ENCODE peak calls at places on chromosome 11, in nine cellular contexts. H is SK-N-SH, S is left ventricle myocardium inferior, Y is neural progenitor cell, Z is cardiac fibroblast, I is mucosa of descending colon, N is A549, D is fibroblast of the aortic adventitia, A is coronary artery. M is an unnamed sample.

GRCh38 chr11:77473001-77473800 is 693 bp downstream of the PAK1 start:
- DNase-seq in Z (no peak), I (peak; percentile 71), Y (peak; percentile 75), A (no peak), H (peak; percentile 78), N (peak; percentile 31), S (peak; percentile 38), D (no peak), M (no peak)

GRCh38 chr11:116533186-116533825 is 239.5 kb downstream of the BUD13 start:
- DNase-seq in S (no peak), N (no peak), I (no peak), Y (peak; percentile 78), D (no peak), A (peak; percentile 65), Z (no peak), H (peak; percentile 87), M (no peak)

GRCh38 chr11:27443746-27444465 is 28.7 kb downstream of the LGR4 start:
- DNase-seq in H (no peak), Z (no peak), I (no peak), S (no peak), Y (peak; percentile 90), A (no peak), N (no peak), D (no peak), M (no peak)

GRCh38 chr11:8363924-8364323 is 100.2 kb upstream of the LMO1 start:
- DNase-seq in N (no peak), H (no peak), Y (no peak), I (no peak), D (peak; percentile 11), Z (peak; percentile 13), S (no peak), A (no peak), M (no peak)

GRCh38 chr11:57597971-57598830 is 716 bp downstream of the SERPING1 start:
- DNase-seq in S (peak; percentile 86), D (peak; percentile 63), Y (peak; percentile 98), N (no peak), H (peak; percentile 90), I (peak; percentile 45), Z (peak; percentile 65), A (peak; percentile 94), M (peak; percentile 76)

GRCh38 chr11:4539603-4540219 is 5.3 kb upstream of the OR52M1 start:
- DNase-seq in N (peak; percentile 43), H (peak; percentile 18), Y (peak; percentile 63), S (peak; percentile 21), D (peak; percentile 49), A (no peak), I (peak; percentile 67), Z (peak; percentile 55), M (peak; percentile 34)

GRCh38 chr11:15714641-15715399 is 600.1 kb downstream of the INSC start:
- DNase-seq in A (no peak), D (no peak), N (no peak), Y (no peak), S (no peak), H (no peak), I (no peak), Z (no peak), M (peak; percentile 34)

GRCh38 chr11:1637628-1638027 is 8.1 kb downstream of the KRTAP5-5 start:
- DNase-seq in H (no peak), Y (no peak), N (no peak), I (no peak), D (no peak), S (no peak), Z (no peak), A (no peak), M (no peak)

GRCh38 chr11:4095509-4096230 is 1.1 kb downstream of the RRM1 start:
- DNase-seq in A (no peak), S (no peak), Y (no peak), I (no peak), H (peak; percentile 27), N (peak; percentile 21), D (peak; percentile 65), Z (peak; percentile 87), M (peak; percentile 69)

GRCh38 chr11:125402436-125402835 is 93.6 kb downstream of the FEZ1 start:
- DNase-seq in N (no peak), I (no peak), Y (no peak), H (no peak), Z (peak; percentile 36), D (peak; percentile 83), S (no peak), A (no peak), M (peak; percentile 49)

GRCh38 chr11:3674189-3674588 is 3.0 kb upstream of the CHRNA10 start:
- DNase-seq in S (no peak), A (no peak), Y (peak; percentile 10), N (no peak), Z (peak; percentile 69), H (no peak), D (peak; percentile 27), I (no peak), M (peak; percentile 11)

GRCh38 chr11:117950320-117950719 is 21.1 kb upstream of the TMPRSS13 start:
- DNase-seq in Y (no peak), H (no peak), N (no peak), D (no peak), S (no peak), I (peak; percentile 50), A (no peak), Z (peak; percentile 5), M (no peak)

GRCh38 chr11:65424200-65425104 is 1.9 kb downstream of the NEAT1 start:
- DNase-seq in Z (peak; percentile 59), N (no peak), D (peak; percentile 82), Y (no peak), H (no peak), S (peak; percentile 50), A (peak; percentile 75), I (peak; percentile 65), M (peak; percentile 55)

GRCh38 chr11:28606930-28607329 is 498.7 kb downstream of the METTL15 start:
- DNase-seq in D (no peak), H (no peak), Y (no peak), I (no peak), N (no peak), Z (peak; percentile 38), A (no peak), S (no peak), M (peak; percentile 42)

GRCh38 chr11:58622344-58622743 is at the start of gene CNTF:
- DNase-seq in S (no peak), Z (peak; percentile 28), H (no peak), D (no peak), A (no peak), N (no peak), Y (no peak), I (no peak), M (no peak)

GRCh38 chr11:10725114-10725906 is 25.7 kb upstream of the CTR9 start:
- DNase-seq in S (no peak), H (no peak), N (no peak), D (peak; percentile 73), Z (peak; percentile 92), I (no peak), A (no peak), Y (no peak), M (peak; percentile 52)

GRCh38 chr11:11192541-11192940 is 160.5 kb downstream of the CSNK2A3 start:
- DNase-seq in I (no peak), D (no peak), H (no peak), Y (no peak), N (no peak), S (no peak), Z (no peak), A (no peak), M (no peak)

GRCh38 chr11:64234840-64235379 is 526 bp downstream of the VEGFB start:
- DNase-seq in S (peak; percentile 57), Y (peak; percentile 64), Z (no peak), H (peak; percentile 79), I (peak; percentile 75), D (no peak), N (no peak), A (no peak), M (no peak)

GRCh38 chr11:72759468-72759867 is 7.3 kb upstream of the ARAP1 start:
- DNase-seq in H (no peak), N (no peak), I (no peak), S (no peak), Y (no peak), A (no peak), D (no peak), Z (no peak), M (no peak)

DNA sequence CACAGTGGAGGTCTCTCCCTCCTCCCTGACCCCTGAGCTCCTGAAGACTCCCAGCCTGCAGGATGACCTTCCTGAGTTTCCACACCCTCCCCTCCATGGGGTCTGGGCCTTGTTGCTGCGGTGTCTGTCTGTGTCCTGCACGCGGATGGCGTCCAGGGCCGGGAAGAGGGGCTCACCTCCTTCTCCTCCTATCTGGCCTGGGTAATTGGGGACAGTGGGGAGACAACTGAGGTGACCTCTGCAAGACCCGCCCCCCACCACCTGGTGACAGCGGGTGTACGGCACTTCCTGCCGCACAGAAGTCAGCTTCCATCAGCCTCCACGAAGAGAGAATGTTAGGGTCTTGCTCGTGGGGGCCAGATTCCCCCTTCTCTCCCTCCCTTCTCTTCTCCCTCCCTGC is 31.7 kb downstream of the LINC01488 start:
- DNase-seq in S (no peak), I (no peak), Y (no peak), D (no peak), H (no peak), N (no peak), A (no peak), Z (no peak), M (no peak)
- H3K4me3 ChIP-seq in S (no peak overlapping the region), I (no peak overlapping the region), Y (no peak overlapping the region), D (no peak overlapping the region), H (no peak overlapping the region), N (no peak overlapping the region), A (no peak overlapping the region), Z (no peak overlapping the region), M (no peak overlapping the region)

GRCh38 chr11:34890089-34890488 is 26.1 kb downstream of the APIP start:
- DNase-seq in N (no peak), Y (no peak), S (no peak), D (peak; percentile 9), H (no peak), I (no peak), A (no peak), Z (peak; percentile 23), M (no peak)
- TF ChIP-seq CTCF in N (peak; percentile 55), Y (peak; percentile 44), S (peak; percentile 19), D (peak; percentile 35), H (peak; percentile 49), I (peak; percentile 16), A (no peak), Z (peak; percentile 46), M (peak; percentile 42)

DNA sequence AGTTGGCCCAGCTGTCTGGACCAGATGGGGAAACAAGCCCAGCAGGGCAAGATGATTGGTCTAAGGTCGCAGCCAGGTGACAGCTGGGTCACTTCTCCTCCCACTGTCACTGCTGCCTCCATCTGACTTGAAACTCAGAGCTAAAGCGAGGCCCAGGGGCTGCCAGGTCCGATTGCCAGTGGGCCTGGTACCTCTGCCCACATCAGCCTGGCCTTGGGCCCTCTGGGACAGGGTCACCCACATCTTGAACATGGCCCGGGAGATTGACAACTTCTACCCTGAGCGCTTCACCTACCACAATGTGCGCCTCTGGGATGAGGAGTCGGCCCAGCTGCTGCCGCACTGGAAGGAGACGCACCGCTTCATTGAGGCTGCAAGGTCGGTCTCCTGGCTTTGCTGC is 5.8 kb downstream of the SSH3 start:
- DNase-seq in N (no peak), S (no peak), H (no peak), Y (no peak), I (no peak), A (no peak), Z (no peak), D (no peak), M (no peak)
- H3K4me3 ChIP-seq in N (no peak overlapping the region), S (no peak overlapping the region), H (no peak overlapping the region), Y (no peak overlapping the region), I (no peak overlapping the region), A (no peak overlapping the region), Z (no peak overlapping the region), D (no peak overlapping the region), M (no peak overlapping the region)

DNA sequence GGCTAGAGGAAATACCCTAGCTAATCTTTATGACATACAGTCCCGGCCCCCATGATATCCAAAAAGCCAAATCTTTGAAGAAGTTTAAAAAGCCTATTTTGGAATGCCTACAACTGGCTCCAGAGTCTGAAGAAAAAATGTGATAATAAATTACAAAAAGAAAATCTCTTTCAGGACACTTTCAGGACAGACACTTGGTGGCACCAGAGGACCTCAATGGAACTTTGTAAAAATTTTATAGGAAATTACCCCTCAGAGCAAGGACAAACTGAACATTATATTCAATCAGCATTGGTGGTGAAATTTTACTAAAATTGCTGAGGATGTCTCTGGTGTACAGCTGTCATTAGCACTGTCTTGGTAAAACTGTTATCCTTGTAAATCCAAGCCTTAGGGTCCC is 81.0 kb downstream of the CCDC73 start:
- DNase-seq in I (no peak), A (no peak), Y (peak; percentile 13), N (no peak), D (peak; percentile 33), H (no peak), S (no peak), Z (peak; percentile 31), M (peak; percentile 4)
- TF ChIP-seq CTCF in I (no peak), A (no peak), Y (peak; percentile 57), N (peak; percentile 72), D (peak; percentile 42), H (peak; percentile 64), S (peak; percentile 49), Z (peak; percentile 33), M (peak; percentile 29)